ENCODE peak calls at places on chromosomes 5 and 9, in seven cellular contexts. One of them, this sample, is unnamed.

GRCh38 chr9:73081979-73082657 is 69.5 kb upstream of the ANXA1 start:
- DNase-seq in psoas muscle: no peak
- DNase-seq in hippocampal formation: no peak
- DNase-seq in left ventricle myocardium inferior: no peak
- DNase-seq in nephron progenitor cell: peak
- DNase-seq in GM04503: peak
- DNase-seq in heart right ventricle: no peak
- DNase-seq in this sample: no peak

GRCh38 chr9:111712369-111712768 is 51.0 kb downstream of the GNG10 start:
- DNase-seq in psoas muscle: no peak
- DNase-seq in hippocampal formation: no peak
- DNase-seq in left ventricle myocardium inferior: no peak
- DNase-seq in nephron progenitor cell: no peak
- DNase-seq in GM04503: no peak
- DNase-seq in heart right ventricle: no peak
- DNase-seq in this sample: no peak

GRCh38 chr5:93581738-93582414 is 857 bp upstream of the NR2F1-AS1 start:
- DNase-seq in psoas muscle: no peak
- DNase-seq in hippocampal formation: no peak
- DNase-seq in left ventricle myocardium inferior: no peak
- DNase-seq in nephron progenitor cell: no peak
- DNase-seq in GM04503: no peak
- DNase-seq in heart right ventricle: no peak
- DNase-seq in this sample: no peak

GRCh38 chr5:68066277-68066955 is 149.1 kb upstream of the PIK3R1 start:
- DNase-seq in psoas muscle: no peak
- DNase-seq in hippocampal formation: no peak
- DNase-seq in left ventricle myocardium inferior: no peak
- DNase-seq in nephron progenitor cell: no peak
- DNase-seq in GM04503: no peak
- DNase-seq in heart right ventricle: no peak
- DNase-seq in this sample: no peak

GRCh38 chr9:134052941-134053340 is 14.9 kb downstream of the BRD3 start:
- DNase-seq in psoas muscle: peak
- DNase-seq in hippocampal formation: no peak
- DNase-seq in left ventricle myocardium inferior: peak
- DNase-seq in nephron progenitor cell: no peak
- DNase-seq in GM04503: no peak
- DNase-seq in heart right ventricle: no peak
- DNase-seq in this sample: no peak

GRCh38 chr5:60586307-60586901 is 113.6 kb downstream of the DEPDC1B start:
- DNase-seq in psoas muscle: no peak
- DNase-seq in hippocampal formation: no peak
- DNase-seq in left ventricle myocardium inferior: no peak
- DNase-seq in nephron progenitor cell: no peak
- DNase-seq in GM04503: no peak
- DNase-seq in heart right ventricle: no peak
- DNase-seq in this sample: no peak

GRCh38 chr9:30944741-30945280 is 1439.6 kb upstream of the ACO1 start:
- DNase-seq in psoas muscle: no peak
- DNase-seq in hippocampal formation: no peak
- DNase-seq in left ventricle myocardium inferior: no peak
- DNase-seq in nephron progenitor cell: no peak
- DNase-seq in GM04503: no peak
- DNase-seq in heart right ventricle: no peak
- DNase-seq in this sample: no peak

GRCh38 chr5:57532513-57533497 is 50.2 kb upstream of the ACTBL2 start:
- DNase-seq in psoas muscle: no peak
- DNase-seq in hippocampal formation: no peak
- DNase-seq in left ventricle myocardium inferior: no peak
- DNase-seq in nephron progenitor cell: no peak
- DNase-seq in GM04503: peak
- DNase-seq in heart right ventricle: no peak
- DNase-seq in this sample: no peak

GRCh38 chr5:2876183-2876582 is 124.7 kb upstream of the IRX2 start:
- DNase-seq in psoas muscle: no peak
- DNase-seq in hippocampal formation: no peak
- DNase-seq in left ventricle myocardium inferior: no peak
- DNase-seq in nephron progenitor cell: no peak
- DNase-seq in GM04503: no peak
- DNase-seq in heart right ventricle: no peak
- DNase-seq in this sample: no peak

GRCh38 chr5:132410451-132411381 is 41.2 kb downstream of the SLC22A5 start:
- DNase-seq in psoas muscle: peak
- DNase-seq in hippocampal formation: peak
- DNase-seq in left ventricle myocardium inferior: peak
- DNase-seq in nephron progenitor cell: peak
- DNase-seq in GM04503: no peak
- DNase-seq in heart right ventricle: peak
- DNase-seq in this sample: peak